ENCODE peak calls at places on chromosomes 11 and 22, in four cellular contexts. A is DMS79, Q is hypothalamus, U is mucosa of gallbladder. P is an unnamed sample.
A peak's percentile ranks its signal among the peaks of the same experiment; 100 is the strongest.

GRCh38 chr11:69873166-69874077 is 54.2 kb upstream of the FGF3 start:
- DNase-seq in U (no peak), Q (no peak), A (no peak), P (no peak)

GRCh38 chr11:46006418-46007070 is 84.1 kb downstream of the LARGE2 start:
- DNase-seq in A (no peak), U (peak; percentile 45), Q (no peak), P (peak; percentile 21)

GRCh38 chr11:72758690-72759389 is 6.6 kb upstream of the ARAP1 start:
- DNase-seq in U (peak; percentile 46), Q (no peak), A (peak; percentile 98), P (peak; percentile 50)

GRCh38 chr22:44338906-44339305 is 26.2 kb upstream of the SHISAL1 start:
- DNase-seq in Q (no peak), A (no peak), U (no peak), P (no peak)

GRCh38 chr11:3939211-3939610 is 83.7 kb downstream of the STIM1 start:
- DNase-seq in Q (no peak), A (no peak), U (no peak), P (no peak)

GRCh38 chr11:69460540-69461257 is 20.8 kb upstream of the LINC01488 start:
- DNase-seq in Q (no peak), A (no peak), U (no peak), P (no peak)

GRCh38 chr11:90947930-90948329 is 725.1 kb upstream of the CHORDC1 start:
- DNase-seq in Q (no peak), U (no peak), A (no peak), P (no peak)

GRCh38 chr11:68748061-68748460 is 3.3 kb downstream of the TESMIN start:
- DNase-seq in U (no peak), Q (no peak), A (no peak), P (no peak)

GRCh38 chr22:50146440-50147228 is 23.9 kb upstream of the PANX2 start:
- DNase-seq in Q (peak; percentile 12), A (no peak), U (peak; percentile 48), P (peak; percentile 61)

GRCh38 chr11:77136074-77136473 is 8.0 kb downstream of the MYO7A start:
- DNase-seq in A (peak; percentile 38), Q (no peak), U (no peak), P (no peak)

GRCh38 chr22:17562906-17563870 is at the start of gene SLC25A18:
- DNase-seq in U (peak; percentile 27), A (no peak), Q (peak; percentile 81), P (no peak)

GRCh38 chr22:18101536-18101935 is 9.1 kb upstream of the TUBA8 start:
- DNase-seq in A (no peak), Q (no peak), U (no peak), P (no peak)

GRCh38 chr11:83938148-83938547 is 652.0 kb upstream of the CCDC90B start:
- DNase-seq in U (no peak), A (no peak), Q (no peak), P (no peak)

GRCh38 chr11:5620606-5621521 is 3.9 kb upstream of the TRIM34 start:
- DNase-seq in U (peak; percentile 54), A (no peak), Q (no peak), P (peak; percentile 12)

GRCh38 chr11:10233581-10233980 is 60.4 kb downstream of the SBF2 start:
- DNase-seq in U (no peak), Q (no peak), A (no peak), P (no peak)

GRCh38 chr22:44368611-44369010 is 55.9 kb upstream of the SHISAL1 start:
- DNase-seq in U (no peak), A (no peak), Q (no peak), P (no peak)

GRCh38 chr22:45631839-45632238 is 39.8 kb upstream of the ATXN10 start:
- DNase-seq in Q (no peak), U (no peak), A (no peak), P (no peak)

GRCh38 chr11:12480401-12480800 is 103.0 kb downstream of the PARVA start:
- DNase-seq in U (no peak), Q (no peak), A (no peak), P (no peak)

GRCh38 chr11:102794382-102794781 is 3.6 kb downstream of the MMP1 start:
- DNase-seq in A (no peak), U (no peak), Q (no peak), P (no peak)